ENCODE peak calls at places on chromosomes 4 and X, in ten cellular contexts. One of them, this sample, is unnamed.

GRCh38 chrX:97616883-97617510 is 733.3 kb downstream of the RPA4 start:
- DNase-seq in activated CD8-positive, alpha-beta T cell treated with anti-CD3 and anti-CD28 coated beads, Interleukin-2, amount 10 ng/mL, durations not matched to agents 7 days and 5 days: no peak
- DNase-seq in myocyte: peak
- DNase-seq in uterus: no peak
- DNase-seq in adipocyte: peak
- DNase-seq in activated CD4-positive, alpha-beta T cell treated with anti-CD3 and anti-CD28 coated beads for 24 hours: no peak
- DNase-seq in CD8-positive, alpha-beta memory T cell: no peak
- DNase-seq in activated naive CD8-positive, alpha-beta T cell treated with anti-CD3 and anti-CD28 coated beads, Interleukin-2, amount 10 ng/mL, durations not matched to agents 7 days and 5 days: no peak
- DNase-seq in NCI-H1417: no peak
- DNase-seq in GM23248: peak
- DNase-seq in this sample: peak

GRCh38 chr4:120009731-120010130 is 56.9 kb downstream of the MAD2L1 start:
- DNase-seq in activated CD8-positive, alpha-beta T cell treated with anti-CD3 and anti-CD28 coated beads, Interleukin-2, amount 10 ng/mL, durations not matched to agents 7 days and 5 days: no peak
- DNase-seq in myocyte: no peak
- DNase-seq in uterus: no peak
- DNase-seq in adipocyte: peak
- DNase-seq in activated CD4-positive, alpha-beta T cell treated with anti-CD3 and anti-CD28 coated beads for 24 hours: no peak
- DNase-seq in CD8-positive, alpha-beta memory T cell: no peak
- DNase-seq in activated naive CD8-positive, alpha-beta T cell treated with anti-CD3 and anti-CD28 coated beads, Interleukin-2, amount 10 ng/mL, durations not matched to agents 7 days and 5 days: no peak
- DNase-seq in NCI-H1417: no peak
- DNase-seq in GM23248: peak
- DNase-seq in this sample: no peak

GRCh38 chr4:122163301-122163700 is 11.2 kb downstream of the BLTP1 start:
- DNase-seq in activated CD8-positive, alpha-beta T cell treated with anti-CD3 and anti-CD28 coated beads, Interleukin-2, amount 10 ng/mL, durations not matched to agents 7 days and 5 days: no peak
- DNase-seq in myocyte: no peak
- DNase-seq in uterus: no peak
- DNase-seq in adipocyte: no peak
- DNase-seq in activated CD4-positive, alpha-beta T cell treated with anti-CD3 and anti-CD28 coated beads for 24 hours: no peak
- DNase-seq in CD8-positive, alpha-beta memory T cell: no peak
- DNase-seq in activated naive CD8-positive, alpha-beta T cell treated with anti-CD3 and anti-CD28 coated beads, Interleukin-2, amount 10 ng/mL, durations not matched to agents 7 days and 5 days: no peak
- DNase-seq in NCI-H1417: no peak
- DNase-seq in GM23248: no peak
- DNase-seq in this sample: no peak

GRCh38 chr4:52200339-52200725 is 149.2 kb downstream of the SPATA18 start:
- DNase-seq in activated CD8-positive, alpha-beta T cell treated with anti-CD3 and anti-CD28 coated beads, Interleukin-2, amount 10 ng/mL, durations not matched to agents 7 days and 5 days: no peak
- DNase-seq in myocyte: no peak
- DNase-seq in uterus: no peak
- DNase-seq in adipocyte: no peak
- DNase-seq in activated CD4-positive, alpha-beta T cell treated with anti-CD3 and anti-CD28 coated beads for 24 hours: no peak
- DNase-seq in CD8-positive, alpha-beta memory T cell: no peak
- DNase-seq in activated naive CD8-positive, alpha-beta T cell treated with anti-CD3 and anti-CD28 coated beads, Interleukin-2, amount 10 ng/mL, durations not matched to agents 7 days and 5 days: no peak
- DNase-seq in NCI-H1417: no peak
- DNase-seq in GM23248: no peak
- DNase-seq in this sample: no peak

GRCh38 chrX:2345562-2345961 is 155.2 kb downstream of the DHRSX start:
- DNase-seq in activated CD8-positive, alpha-beta T cell treated with anti-CD3 and anti-CD28 coated beads, Interleukin-2, amount 10 ng/mL, durations not matched to agents 7 days and 5 days: no peak
- DNase-seq in myocyte: no peak
- DNase-seq in uterus: no peak
- DNase-seq in adipocyte: no peak
- DNase-seq in activated CD4-positive, alpha-beta T cell treated with anti-CD3 and anti-CD28 coated beads for 24 hours: no peak
- DNase-seq in CD8-positive, alpha-beta memory T cell: no peak
- DNase-seq in activated naive CD8-positive, alpha-beta T cell treated with anti-CD3 and anti-CD28 coated beads, Interleukin-2, amount 10 ng/mL, durations not matched to agents 7 days and 5 days: no peak
- DNase-seq in NCI-H1417: no peak
- DNase-seq in GM23248: no peak
- DNase-seq in this sample: no peak

GRCh38 chr4:2079006-2079405 is 19.9 kb downstream of the NAT8L start:
- DNase-seq in activated CD8-positive, alpha-beta T cell treated with anti-CD3 and anti-CD28 coated beads, Interleukin-2, amount 10 ng/mL, durations not matched to agents 7 days and 5 days: no peak
- DNase-seq in myocyte: no peak
- DNase-seq in uterus: no peak
- DNase-seq in adipocyte: no peak
- DNase-seq in activated CD4-positive, alpha-beta T cell treated with anti-CD3 and anti-CD28 coated beads for 24 hours: no peak
- DNase-seq in CD8-positive, alpha-beta memory T cell: no peak
- DNase-seq in activated naive CD8-positive, alpha-beta T cell treated with anti-CD3 and anti-CD28 coated beads, Interleukin-2, amount 10 ng/mL, durations not matched to agents 7 days and 5 days: no peak
- DNase-seq in NCI-H1417: no peak
- DNase-seq in GM23248: no peak
- DNase-seq in this sample: no peak

GRCh38 chrX:72545990-72546389 is 26.7 kb downstream of the HDAC8 start:
- DNase-seq in activated CD8-positive, alpha-beta T cell treated with anti-CD3 and anti-CD28 coated beads, Interleukin-2, amount 10 ng/mL, durations not matched to agents 7 days and 5 days: no peak
- DNase-seq in myocyte: no peak
- DNase-seq in uterus: no peak
- DNase-seq in adipocyte: no peak
- DNase-seq in activated CD4-positive, alpha-beta T cell treated with anti-CD3 and anti-CD28 coated beads for 24 hours: no peak
- DNase-seq in CD8-positive, alpha-beta memory T cell: no peak
- DNase-seq in activated naive CD8-positive, alpha-beta T cell treated with anti-CD3 and anti-CD28 coated beads, Interleukin-2, amount 10 ng/mL, durations not matched to agents 7 days and 5 days: no peak
- DNase-seq in NCI-H1417: no peak
- DNase-seq in GM23248: no peak
- DNase-seq in this sample: peak

GRCh38 chr4:1290165-1290977 is 680 bp downstream of the MAEA start:
- DNase-seq in activated CD8-positive, alpha-beta T cell treated with anti-CD3 and anti-CD28 coated beads, Interleukin-2, amount 10 ng/mL, durations not matched to agents 7 days and 5 days: peak
- DNase-seq in myocyte: no peak
- DNase-seq in uterus: no peak
- DNase-seq in adipocyte: peak
- DNase-seq in activated CD4-positive, alpha-beta T cell treated with anti-CD3 and anti-CD28 coated beads for 24 hours: no peak
- DNase-seq in CD8-positive, alpha-beta memory T cell: no peak
- DNase-seq in activated naive CD8-positive, alpha-beta T cell treated with anti-CD3 and anti-CD28 coated beads, Interleukin-2, amount 10 ng/mL, durations not matched to agents 7 days and 5 days: peak
- DNase-seq in NCI-H1417: no peak
- DNase-seq in GM23248: peak
- DNase-seq in this sample: no peak

GRCh38 chr4:36039031-36039430 is 205.3 kb downstream of the ARAP2 start:
- DNase-seq in activated CD8-positive, alpha-beta T cell treated with anti-CD3 and anti-CD28 coated beads, Interleukin-2, amount 10 ng/mL, durations not matched to agents 7 days and 5 days: no peak
- DNase-seq in myocyte: no peak
- DNase-seq in uterus: no peak
- DNase-seq in adipocyte: no peak
- DNase-seq in activated CD4-positive, alpha-beta T cell treated with anti-CD3 and anti-CD28 coated beads for 24 hours: no peak
- DNase-seq in CD8-positive, alpha-beta memory T cell: no peak
- DNase-seq in activated naive CD8-positive, alpha-beta T cell treated with anti-CD3 and anti-CD28 coated beads, Interleukin-2, amount 10 ng/mL, durations not matched to agents 7 days and 5 days: no peak
- DNase-seq in NCI-H1417: no peak
- DNase-seq in GM23248: no peak
- DNase-seq in this sample: no peak

GRCh38 chr4:16779028-16779675 is 119.3 kb downstream of the LDB2 start:
- DNase-seq in activated CD8-positive, alpha-beta T cell treated with anti-CD3 and anti-CD28 coated beads, Interleukin-2, amount 10 ng/mL, durations not matched to agents 7 days and 5 days: no peak
- DNase-seq in myocyte: no peak
- DNase-seq in uterus: no peak
- DNase-seq in adipocyte: no peak
- DNase-seq in activated CD4-positive, alpha-beta T cell treated with anti-CD3 and anti-CD28 coated beads for 24 hours: no peak
- DNase-seq in CD8-positive, alpha-beta memory T cell: no peak
- DNase-seq in activated naive CD8-positive, alpha-beta T cell treated with anti-CD3 and anti-CD28 coated beads, Interleukin-2, amount 10 ng/mL, durations not matched to agents 7 days and 5 days: no peak
- DNase-seq in NCI-H1417: no peak
- DNase-seq in GM23248: peak
- DNase-seq in this sample: no peak

GRCh38 chr4:54539500-54540029 is 118.2 kb upstream of the KIT start:
- DNase-seq in activated CD8-positive, alpha-beta T cell treated with anti-CD3 and anti-CD28 coated beads, Interleukin-2, amount 10 ng/mL, durations not matched to agents 7 days and 5 days: no peak
- DNase-seq in myocyte: peak
- DNase-seq in uterus: no peak
- DNase-seq in adipocyte: peak
- DNase-seq in activated CD4-positive, alpha-beta T cell treated with anti-CD3 and anti-CD28 coated beads for 24 hours: peak
- DNase-seq in CD8-positive, alpha-beta memory T cell: no peak
- DNase-seq in activated naive CD8-positive, alpha-beta T cell treated with anti-CD3 and anti-CD28 coated beads, Interleukin-2, amount 10 ng/mL, durations not matched to agents 7 days and 5 days: no peak
- DNase-seq in NCI-H1417: peak
- DNase-seq in GM23248: peak
- DNase-seq in this sample: peak

GRCh38 chrX:40054793-40055192 is 43.0 kb downstream of the BCOR start:
- DNase-seq in activated CD8-positive, alpha-beta T cell treated with anti-CD3 and anti-CD28 coated beads, Interleukin-2, amount 10 ng/mL, durations not matched to agents 7 days and 5 days: no peak
- DNase-seq in myocyte: no peak
- DNase-seq in uterus: no peak
- DNase-seq in adipocyte: no peak
- DNase-seq in activated CD4-positive, alpha-beta T cell treated with anti-CD3 and anti-CD28 coated beads for 24 hours: no peak
- DNase-seq in CD8-positive, alpha-beta memory T cell: no peak
- DNase-seq in activated naive CD8-positive, alpha-beta T cell treated with anti-CD3 and anti-CD28 coated beads, Interleukin-2, amount 10 ng/mL, durations not matched to agents 7 days and 5 days: no peak
- DNase-seq in NCI-H1417: no peak
- DNase-seq in GM23248: no peak
- DNase-seq in this sample: no peak

GRCh38 chr4:74659576-74660411 is 134.5 kb downstream of the BTC start:
- DNase-seq in activated CD8-positive, alpha-beta T cell treated with anti-CD3 and anti-CD28 coated beads, Interleukin-2, amount 10 ng/mL, durations not matched to agents 7 days and 5 days: no peak
- DNase-seq in myocyte: peak
- DNase-seq in uterus: peak
- DNase-seq in adipocyte: peak
- DNase-seq in activated CD4-positive, alpha-beta T cell treated with anti-CD3 and anti-CD28 coated beads for 24 hours: no peak
- DNase-seq in CD8-positive, alpha-beta memory T cell: no peak
- DNase-seq in activated naive CD8-positive, alpha-beta T cell treated with anti-CD3 and anti-CD28 coated beads, Interleukin-2, amount 10 ng/mL, durations not matched to agents 7 days and 5 days: no peak
- DNase-seq in NCI-H1417: no peak
- DNase-seq in GM23248: peak
- DNase-seq in this sample: peak

GRCh38 chr4:168440442-168441264 is 39.6 kb downstream of the DDX60L start:
- DNase-seq in activated CD8-positive, alpha-beta T cell treated with anti-CD3 and anti-CD28 coated beads, Interleukin-2, amount 10 ng/mL, durations not matched to agents 7 days and 5 days: no peak
- DNase-seq in myocyte: peak
- DNase-seq in uterus: no peak
- DNase-seq in adipocyte: peak
- DNase-seq in activated CD4-positive, alpha-beta T cell treated with anti-CD3 and anti-CD28 coated beads for 24 hours: no peak
- DNase-seq in CD8-positive, alpha-beta memory T cell: no peak
- DNase-seq in activated naive CD8-positive, alpha-beta T cell treated with anti-CD3 and anti-CD28 coated beads, Interleukin-2, amount 10 ng/mL, durations not matched to agents 7 days and 5 days: no peak
- DNase-seq in NCI-H1417: no peak
- DNase-seq in GM23248: peak
- DNase-seq in this sample: peak

GRCh38 chrX:10634681-10635161 is 14.3 kb upstream of the MID1 start:
- DNase-seq in activated CD8-positive, alpha-beta T cell treated with anti-CD3 and anti-CD28 coated beads, Interleukin-2, amount 10 ng/mL, durations not matched to agents 7 days and 5 days: no peak
- DNase-seq in myocyte: peak
- DNase-seq in uterus: peak
- DNase-seq in adipocyte: peak
- DNase-seq in activated CD4-positive, alpha-beta T cell treated with anti-CD3 and anti-CD28 coated beads for 24 hours: no peak
- DNase-seq in CD8-positive, alpha-beta memory T cell: no peak
- DNase-seq in activated naive CD8-positive, alpha-beta T cell treated with anti-CD3 and anti-CD28 coated beads, Interleukin-2, amount 10 ng/mL, durations not matched to agents 7 days and 5 days: no peak
- DNase-seq in NCI-H1417: no peak
- DNase-seq in GM23248: peak
- DNase-seq in this sample: peak

GRCh38 chrX:118977424-118977823 is 3.0 kb downstream of the LONRF3 start:
- DNase-seq in activated CD8-positive, alpha-beta T cell treated with anti-CD3 and anti-CD28 coated beads, Interleukin-2, amount 10 ng/mL, durations not matched to agents 7 days and 5 days: no peak
- DNase-seq in myocyte: no peak
- DNase-seq in uterus: no peak
- DNase-seq in adipocyte: no peak
- DNase-seq in activated CD4-positive, alpha-beta T cell treated with anti-CD3 and anti-CD28 coated beads for 24 hours: no peak
- DNase-seq in CD8-positive, alpha-beta memory T cell: no peak
- DNase-seq in activated naive CD8-positive, alpha-beta T cell treated with anti-CD3 and anti-CD28 coated beads, Interleukin-2, amount 10 ng/mL, durations not matched to agents 7 days and 5 days: no peak
- DNase-seq in NCI-H1417: no peak
- DNase-seq in GM23248: no peak
- DNase-seq in this sample: no peak

GRCh38 chr4:185803015-185803414 is 9.0 kb downstream of the SORBS2 start:
- DNase-seq in activated CD8-positive, alpha-beta T cell treated with anti-CD3 and anti-CD28 coated beads, Interleukin-2, amount 10 ng/mL, durations not matched to agents 7 days and 5 days: no peak
- DNase-seq in myocyte: no peak
- DNase-seq in uterus: no peak
- DNase-seq in adipocyte: peak
- DNase-seq in activated CD4-positive, alpha-beta T cell treated with anti-CD3 and anti-CD28 coated beads for 24 hours: no peak
- DNase-seq in CD8-positive, alpha-beta memory T cell: no peak
- DNase-seq in activated naive CD8-positive, alpha-beta T cell treated with anti-CD3 and anti-CD28 coated beads, Interleukin-2, amount 10 ng/mL, durations not matched to agents 7 days and 5 days: no peak
- DNase-seq in NCI-H1417: no peak
- DNase-seq in GM23248: no peak
- DNase-seq in this sample: no peak

GRCh38 chr4:70706516-70706915 is 15.2 kb upstream of the RUFY3 start:
- DNase-seq in activated CD8-positive, alpha-beta T cell treated with anti-CD3 and anti-CD28 coated beads, Interleukin-2, amount 10 ng/mL, durations not matched to agents 7 days and 5 days: no peak
- DNase-seq in myocyte: peak
- DNase-seq in uterus: no peak
- DNase-seq in adipocyte: peak
- DNase-seq in activated CD4-positive, alpha-beta T cell treated with anti-CD3 and anti-CD28 coated beads for 24 hours: no peak
- DNase-seq in CD8-positive, alpha-beta memory T cell: no peak
- DNase-seq in activated naive CD8-positive, alpha-beta T cell treated with anti-CD3 and anti-CD28 coated beads, Interleukin-2, amount 10 ng/mL, durations not matched to agents 7 days and 5 days: no peak
- DNase-seq in NCI-H1417: no peak
- DNase-seq in GM23248: peak
- DNase-seq in this sample: no peak

GRCh38 chrX:17464196-17464595 is 89.2 kb downstream of the NHS start:
- DNase-seq in activated CD8-positive, alpha-beta T cell treated with anti-CD3 and anti-CD28 coated beads, Interleukin-2, amount 10 ng/mL, durations not matched to agents 7 days and 5 days: no peak
- DNase-seq in myocyte: no peak
- DNase-seq in uterus: no peak
- DNase-seq in adipocyte: peak
- DNase-seq in activated CD4-positive, alpha-beta T cell treated with anti-CD3 and anti-CD28 coated beads for 24 hours: no peak
- DNase-seq in CD8-positive, alpha-beta memory T cell: no peak
- DNase-seq in activated naive CD8-positive, alpha-beta T cell treated with anti-CD3 and anti-CD28 coated beads, Interleukin-2, amount 10 ng/mL, durations not matched to agents 7 days and 5 days: no peak
- DNase-seq in NCI-H1417: no peak
- DNase-seq in GM23248: peak
- DNase-seq in this sample: peak

GRCh38 chr4:140233811-140234696 is 80.1 kb upstream of the MAML3 start:
- DNase-seq in activated CD8-positive, alpha-beta T cell treated with anti-CD3 and anti-CD28 coated beads, Interleukin-2, amount 10 ng/mL, durations not matched to agents 7 days and 5 days: no peak
- DNase-seq in myocyte: peak
- DNase-seq in uterus: peak
- DNase-seq in adipocyte: peak
- DNase-seq in activated CD4-positive, alpha-beta T cell treated with anti-CD3 and anti-CD28 coated beads for 24 hours: no peak
- DNase-seq in CD8-positive, alpha-beta memory T cell: no peak
- DNase-seq in activated naive CD8-positive, alpha-beta T cell treated with anti-CD3 and anti-CD28 coated beads, Interleukin-2, amount 10 ng/mL, durations not matched to agents 7 days and 5 days: no peak
- DNase-seq in NCI-H1417: no peak
- DNase-seq in GM23248: peak
- DNase-seq in this sample: peak

GRCh38 chr4:158182736-158183135 is 9.9 kb upstream of the GASK1B start:
- DNase-seq in activated CD8-positive, alpha-beta T cell treated with anti-CD3 and anti-CD28 coated beads, Interleukin-2, amount 10 ng/mL, durations not matched to agents 7 days and 5 days: no peak
- DNase-seq in myocyte: no peak
- DNase-seq in uterus: no peak
- DNase-seq in adipocyte: no peak
- DNase-seq in activated CD4-positive, alpha-beta T cell treated with anti-CD3 and anti-CD28 coated beads for 24 hours: no peak
- DNase-seq in CD8-positive, alpha-beta memory T cell: no peak
- DNase-seq in activated naive CD8-positive, alpha-beta T cell treated with anti-CD3 and anti-CD28 coated beads, Interleukin-2, amount 10 ng/mL, durations not matched to agents 7 days and 5 days: no peak
- DNase-seq in NCI-H1417: no peak
- DNase-seq in GM23248: peak
- DNase-seq in this sample: peak

GRCh38 chrX:111353810-111354209 is 58.2 kb downstream of the DCX start:
- DNase-seq in activated CD8-positive, alpha-beta T cell treated with anti-CD3 and anti-CD28 coated beads, Interleukin-2, amount 10 ng/mL, durations not matched to agents 7 days and 5 days: no peak
- DNase-seq in myocyte: no peak
- DNase-seq in uterus: no peak
- DNase-seq in adipocyte: no peak
- DNase-seq in activated CD4-positive, alpha-beta T cell treated with anti-CD3 and anti-CD28 coated beads for 24 hours: no peak
- DNase-seq in CD8-positive, alpha-beta memory T cell: no peak
- DNase-seq in activated naive CD8-positive, alpha-beta T cell treated with anti-CD3 and anti-CD28 coated beads, Interleukin-2, amount 10 ng/mL, durations not matched to agents 7 days and 5 days: no peak
- DNase-seq in NCI-H1417: no peak
- DNase-seq in GM23248: no peak
- DNase-seq in this sample: no peak

GRCh38 chr4:104418313-104418712 is 76.4 kb downstream of the CXXC4 start:
- DNase-seq in activated CD8-positive, alpha-beta T cell treated with anti-CD3 and anti-CD28 coated beads, Interleukin-2, amount 10 ng/mL, durations not matched to agents 7 days and 5 days: no peak
- DNase-seq in myocyte: no peak
- DNase-seq in uterus: no peak
- DNase-seq in adipocyte: no peak
- DNase-seq in activated CD4-positive, alpha-beta T cell treated with anti-CD3 and anti-CD28 coated beads for 24 hours: no peak
- DNase-seq in CD8-positive, alpha-beta memory T cell: no peak
- DNase-seq in activated naive CD8-positive, alpha-beta T cell treated with anti-CD3 and anti-CD28 coated beads, Interleukin-2, amount 10 ng/mL, durations not matched to agents 7 days and 5 days: no peak
- DNase-seq in NCI-H1417: no peak
- DNase-seq in GM23248: no peak
- DNase-seq in this sample: no peak

GRCh38 chr4:153137168-153137567 is 67.1 kb upstream of the TRIM2 start:
- DNase-seq in activated CD8-positive, alpha-beta T cell treated with anti-CD3 and anti-CD28 coated beads, Interleukin-2, amount 10 ng/mL, durations not matched to agents 7 days and 5 days: no peak
- DNase-seq in myocyte: no peak
- DNase-seq in uterus: peak
- DNase-seq in adipocyte: peak
- DNase-seq in activated CD4-positive, alpha-beta T cell treated with anti-CD3 and anti-CD28 coated beads for 24 hours: no peak
- DNase-seq in CD8-positive, alpha-beta memory T cell: no peak
- DNase-seq in activated naive CD8-positive, alpha-beta T cell treated with anti-CD3 and anti-CD28 coated beads, Interleukin-2, amount 10 ng/mL, durations not matched to agents 7 days and 5 days: no peak
- DNase-seq in NCI-H1417: no peak
- DNase-seq in GM23248: peak
- DNase-seq in this sample: peak

GRCh38 chrX:1407035-1407434 is 15.1 kb upstream of the SLC25A6 start:
- DNase-seq in activated CD8-positive, alpha-beta T cell treated with anti-CD3 and anti-CD28 coated beads, Interleukin-2, amount 10 ng/mL, durations not matched to agents 7 days and 5 days: no peak
- DNase-seq in myocyte: no peak
- DNase-seq in uterus: no peak
- DNase-seq in adipocyte: no peak
- DNase-seq in activated CD4-positive, alpha-beta T cell treated with anti-CD3 and anti-CD28 coated beads for 24 hours: no peak
- DNase-seq in CD8-positive, alpha-beta memory T cell: no peak
- DNase-seq in activated naive CD8-positive, alpha-beta T cell treated with anti-CD3 and anti-CD28 coated beads, Interleukin-2, amount 10 ng/mL, durations not matched to agents 7 days and 5 days: no peak
- DNase-seq in NCI-H1417: no peak
- DNase-seq in GM23248: no peak
- DNase-seq in this sample: no peak

GRCh38 chr4:7101692-7102515 is 34.0 kb upstream of the GRPEL1 start:
- DNase-seq in activated CD8-positive, alpha-beta T cell treated with anti-CD3 and anti-CD28 coated beads, Interleukin-2, amount 10 ng/mL, durations not matched to agents 7 days and 5 days: peak
- DNase-seq in myocyte: peak
- DNase-seq in uterus: peak
- DNase-seq in adipocyte: peak
- DNase-seq in activated CD4-positive, alpha-beta T cell treated with anti-CD3 and anti-CD28 coated beads for 24 hours: peak
- DNase-seq in CD8-positive, alpha-beta memory T cell: peak
- DNase-seq in activated naive CD8-positive, alpha-beta T cell treated with anti-CD3 and anti-CD28 coated beads, Interleukin-2, amount 10 ng/mL, durations not matched to agents 7 days and 5 days: peak
- DNase-seq in NCI-H1417: peak
- DNase-seq in GM23248: peak
- DNase-seq in this sample: peak

GRCh38 chrX:29066516-29066915 is 479.3 kb downstream of the IL1RAPL1 start:
- DNase-seq in activated CD8-positive, alpha-beta T cell treated with anti-CD3 and anti-CD28 coated beads, Interleukin-2, amount 10 ng/mL, durations not matched to agents 7 days and 5 days: no peak
- DNase-seq in myocyte: no peak
- DNase-seq in uterus: no peak
- DNase-seq in adipocyte: no peak
- DNase-seq in activated CD4-positive, alpha-beta T cell treated with anti-CD3 and anti-CD28 coated beads for 24 hours: no peak
- DNase-seq in CD8-positive, alpha-beta memory T cell: no peak
- DNase-seq in activated naive CD8-positive, alpha-beta T cell treated with anti-CD3 and anti-CD28 coated beads, Interleukin-2, amount 10 ng/mL, durations not matched to agents 7 days and 5 days: no peak
- DNase-seq in NCI-H1417: no peak
- DNase-seq in GM23248: no peak
- DNase-seq in this sample: no peak

GRCh38 chrX:47707031-47707780 is 48.2 kb upstream of the UXT start:
- DNase-seq in activated CD8-positive, alpha-beta T cell treated with anti-CD3 and anti-CD28 coated beads, Interleukin-2, amount 10 ng/mL, durations not matched to agents 7 days and 5 days: no peak
- DNase-seq in myocyte: peak
- DNase-seq in uterus: no peak
- DNase-seq in adipocyte: peak
- DNase-seq in activated CD4-positive, alpha-beta T cell treated with anti-CD3 and anti-CD28 coated beads for 24 hours: no peak
- DNase-seq in CD8-positive, alpha-beta memory T cell: no peak
- DNase-seq in activated naive CD8-positive, alpha-beta T cell treated with anti-CD3 and anti-CD28 coated beads, Interleukin-2, amount 10 ng/mL, durations not matched to agents 7 days and 5 days: no peak
- DNase-seq in NCI-H1417: no peak
- DNase-seq in GM23248: peak
- DNase-seq in this sample: no peak